ENCODE peak calls at places on chromosomes 12 and 14, in nine cellular contexts. J is COR-L47; Q is activated T-cell treated with anti-CD3 and anti-CD28 coated beads for 48 hours; O is fibroblast of pulmonary artery; N is NCI-H1092 treated with DMSO at 0.1 percent for 48 hours; U is stimulated activated effector memory CD8-positive, alpha-beta T cell treated with anti-CD3 and anti-CD28 coated beads, Interleukin-12 subunit alpha, Interleukin-12 subunit beta, amount 100 ng/mL, for 72 hours; G is RCC 7860; F is IMR-90; Y is amygdala. I is an unnamed sample.

GRCh38 chr12:53567961-53568360 is 58.2 kb downstream of the ATF7 start:
- DNase-seq in J (no peak), Q (no peak), O (no peak), N (no peak), U (no peak), G (no peak), F (peak; percentile 24), Y (no peak), I (no peak)

GRCh38 chr12:52860102-52860838 is 11.5 kb upstream of the KRT78 start:
- DNase-seq in J (no peak), Q (no peak), O (peak; percentile 81), N (no peak), U (no peak), G (no peak), F (peak; percentile 52), Y (no peak), I (no peak)

GRCh38 chr12:79194595-79194994 is 330.0 kb downstream of the SYT1 start:
- DNase-seq in J (no peak), Q (no peak), O (no peak), N (no peak), U (no peak), G (no peak), F (peak; percentile 30), Y (no peak), I (no peak)

GRCh38 chr12:116595186-116595585 is 36.0 kb downstream of the MAP1LC3B2 start:
- DNase-seq in J (no peak), Q (no peak), O (no peak), N (no peak), U (no peak), G (no peak), F (no peak), Y (no peak), I (no peak)

GRCh38 chr14:85250369-85250768 is 279.6 kb upstream of the FLRT2 start:
- DNase-seq in J (peak; percentile 86), Q (no peak), O (no peak), N (peak; percentile 52), U (no peak), G (no peak), F (no peak), Y (no peak), I (no peak)

GRCh38 chr12:78185109-78185508 is 354.4 kb downstream of the NAV3 start:
- DNase-seq in J (no peak), Q (no peak), O (no peak), N (no peak), U (no peak), G (peak; percentile 65), F (peak; percentile 70), Y (no peak), I (no peak)

GRCh38 chr12:114627393-114627792 is 56.6 kb downstream of the TBX3 start:
- DNase-seq in J (no peak), Q (no peak), O (no peak), N (no peak), U (no peak), G (no peak), F (no peak), Y (no peak), I (no peak)

GRCh38 chr14:24176599-24176998 is 4.7 kb downstream of the REC8 start:
- DNase-seq in J (no peak), Q (no peak), O (no peak), N (no peak), U (no peak), G (no peak), F (no peak), Y (no peak), I (no peak)

GRCh38 chr14:38197001-38197760 is 10.5 kb upstream of the SSTR1 start:
- DNase-seq in J (no peak), Q (no peak), O (peak; percentile 29), N (no peak), U (no peak), G (peak; percentile 7), F (peak; percentile 38), Y (no peak), I (no peak)

GRCh38 chr12:3888654-3889053 is 15.5 kb upstream of the PARP11 start:
- DNase-seq in J (no peak), Q (no peak), O (no peak), N (no peak), U (no peak), G (no peak), F (no peak), Y (no peak), I (no peak)

GRCh38 chr14:95886366-95886765 is 9.7 kb downstream of the TUNAR start:
- DNase-seq in J (no peak), Q (no peak), O (no peak), N (peak; percentile 13), U (no peak), G (no peak), F (no peak), Y (peak; percentile 48), I (no peak)

GRCh38 chr14:55912344-55912743 is 205.9 kb upstream of the PELI2 start:
- DNase-seq in J (no peak), Q (no peak), O (no peak), N (no peak), U (no peak), G (no peak), F (no peak), Y (no peak), I (no peak)

GRCh38 chr14:52961060-52961639 is 10.3 kb upstream of the FERMT2 start:
- DNase-seq in J (peak; percentile 14), Q (peak; percentile 15), O (peak; percentile 84), N (peak; percentile 70), U (peak; percentile 59), G (peak; percentile 42), F (peak; percentile 68), Y (no peak), I (peak; percentile 39)

GRCh38 chr12:70176290-70176689 is 66.9 kb upstream of the CNOT2 start:
- DNase-seq in J (no peak), Q (no peak), O (no peak), N (no peak), U (no peak), G (no peak), F (no peak), Y (no peak), I (no peak)

GRCh38 chr14:24066490-24067132 is 4.8 kb upstream of the CPNE6 start:
- DNase-seq in J (no peak), Q (no peak), O (no peak), N (no peak), U (no peak), G (no peak), F (no peak), Y (no peak), I (no peak)

GRCh38 chr12:102061096-102061555 is 665 bp downstream of the WASHC3 start:
- DNase-seq in J (no peak), Q (no peak), O (peak; percentile 16), N (no peak), U (peak; percentile 71), G (no peak), F (peak; percentile 1), Y (no peak), I (no peak)

GRCh38 chr14:87131879-87132278 is 861.1 kb downstream of the GALC start:
- DNase-seq in J (no peak), Q (no peak), O (no peak), N (no peak), U (no peak), G (no peak), F (peak; percentile 74), Y (no peak), I (no peak)

GRCh38 chr12:107634530-107634929 is 51.1 kb upstream of the PWP1 start:
- DNase-seq in J (no peak), Q (no peak), O (no peak), N (no peak), U (no peak), G (no peak), F (no peak), Y (no peak), I (no peak)

GRCh38 chr12:109804820-109805761 is 28.1 kb downstream of the TRPV4 start:
- DNase-seq in J (peak; percentile 9), Q (peak; percentile 51), O (peak; percentile 58), N (peak; percentile 24), U (peak; percentile 83), G (no peak), F (peak; percentile 39), Y (peak; percentile 51), I (peak; percentile 56)

GRCh38 chr12:40222247-40222646 is 2.5 kb upstream of the LRRK2 start:
- DNase-seq in J (no peak), Q (no peak), O (peak; percentile 30), N (no peak), U (no peak), G (no peak), F (no peak), Y (no peak), I (no peak)

GRCh38 chr12:537772-538171 is 78.0 kb downstream of the B4GALNT3 start:
- DNase-seq in J (peak; percentile 58), Q (no peak), O (no peak), N (no peak), U (no peak), G (no peak), F (no peak), Y (no peak), I (no peak)

GRCh38 chr14:61107148-61107641 is 126.2 kb downstream of the SLC38A6 start:
- DNase-seq in J (no peak), Q (no peak), O (peak; percentile 77), N (peak; percentile 68), U (no peak), G (no peak), F (no peak), Y (no peak), I (no peak)

GRCh38 chr12:50112456-50113218 is 601 bp downstream of the COX14 start:
- DNase-seq in J (no peak), Q (no peak), O (no peak), N (peak; percentile 73), U (no peak), G (peak; percentile 23), F (no peak), Y (no peak), I (peak; percentile 40)

GRCh38 chr12:117047810-117048584 is 51.2 kb downstream of the TESC start:
- DNase-seq in J (no peak), Q (no peak), O (peak; percentile 18), N (no peak), U (no peak), G (peak; percentile 4), F (peak; percentile 61), Y (no peak), I (no peak)

GRCh38 chr12:113019045-113019444 is 37.5 kb upstream of the DTX1 start:
- DNase-seq in J (no peak), Q (no peak), O (peak; percentile 40), N (peak; percentile 4), U (no peak), G (no peak), F (no peak), Y (no peak), I (no peak)

GRCh38 chr14:62117010-62117717 is 354.9 kb downstream of the SNAPC1 start:
- DNase-seq in J (peak; percentile 89), Q (peak; percentile 62), O (peak; percentile 60), N (peak; percentile 97), U (peak; percentile 69), G (no peak), F (peak; percentile 83), Y (peak; percentile 80), I (peak; percentile 24)

GRCh38 chr14:72545411-72546311 is 348.2 kb downstream of the DPF3 start:
- DNase-seq in J (no peak), Q (no peak), O (no peak), N (no peak), U (no peak), G (no peak), F (no peak), Y (no peak), I (no peak)

GRCh38 chr14:68376067-68376810 is 416.6 kb downstream of the ZFP36L1 start:
- DNase-seq in J (no peak), Q (no peak), O (no peak), N (no peak), U (no peak), G (no peak), F (no peak), Y (no peak), I (no peak)

GRCh38 chr12:237026-237815 is 23.3 kb upstream of the SLC6A12 start:
- DNase-seq in J (no peak), Q (no peak), O (no peak), N (no peak), U (no peak), G (no peak), F (no peak), Y (no peak), I (no peak)

GRCh38 chr12:24750263-24750662 is 198.6 kb downstream of the BCAT1 start:
- DNase-seq in J (no peak), Q (no peak), O (no peak), N (no peak), U (no peak), G (no peak), F (no peak), Y (no peak), I (no peak)

GRCh38 chr14:101405171-101405883 is 156.0 kb upstream of the DIO3 start:
- DNase-seq in J (no peak), Q (no peak), O (peak; percentile 73), N (no peak), U (no peak), G (no peak), F (peak; percentile 69), Y (no peak), I (no peak)